ENCODE peak calls at places on chromosome 7, in four cellular contexts. One of them, this sample, is unnamed.

GRCh38 chr7:80588591-80588990 is 49.9 kb upstream of the CD36 start:
- DNase-seq in activated naive CD8-positive, alpha-beta T cell treated with anti-CD3 and anti-CD28 coated beads for 36 hours: no peak
- DNase-seq in AG10803: peak; percentile 37
- DNase-seq in heart left ventricle: no peak
- DNase-seq in this sample: peak; percentile 57

GRCh38 chr7:36691983-36692382 is 32.3 kb downstream of the AOAH start:
- DNase-seq in heart left ventricle: no peak
- DNase-seq in activated naive CD8-positive, alpha-beta T cell treated with anti-CD3 and anti-CD28 coated beads for 36 hours: no peak
- DNase-seq in AG10803: no peak
- DNase-seq in this sample: no peak

GRCh38 chr7:47264021-47264651 is 317.8 kb downstream of the TNS3 start:
- DNase-seq in activated naive CD8-positive, alpha-beta T cell treated with anti-CD3 and anti-CD28 coated beads for 36 hours: no peak
- DNase-seq in AG10803: no peak
- DNase-seq in heart left ventricle: no peak
- DNase-seq in this sample: peak; percentile 52

GRCh38 chr7:158809596-158809995 is 19.7 kb downstream of the ESYT2 start:
- DNase-seq in AG10803: no peak
- DNase-seq in heart left ventricle: no peak
- DNase-seq in activated naive CD8-positive, alpha-beta T cell treated with anti-CD3 and anti-CD28 coated beads for 36 hours: no peak
- DNase-seq in this sample: peak; percentile 53

GRCh38 chr7:3922175-3922635 is 621.2 kb downstream of the SDK1 start:
- DNase-seq in heart left ventricle: peak; percentile 18
- DNase-seq in activated naive CD8-positive, alpha-beta T cell treated with anti-CD3 and anti-CD28 coated beads for 36 hours: no peak
- DNase-seq in AG10803: peak; percentile 62
- DNase-seq in this sample: peak; percentile 97

GRCh38 chr7:137882261-137882668 is 35.5 kb upstream of the DGKI start:
- DNase-seq in activated naive CD8-positive, alpha-beta T cell treated with anti-CD3 and anti-CD28 coated beads for 36 hours: peak; percentile 21
- DNase-seq in AG10803: peak; percentile 98
- DNase-seq in heart left ventricle: no peak
- DNase-seq in this sample: peak; percentile 98

GRCh38 chr7:146892151-146892550 is 775.5 kb downstream of the CNTNAP2 start:
- DNase-seq in activated naive CD8-positive, alpha-beta T cell treated with anti-CD3 and anti-CD28 coated beads for 36 hours: no peak
- DNase-seq in AG10803: no peak
- DNase-seq in heart left ventricle: no peak
- DNase-seq in this sample: no peak

GRCh38 chr7:39761435-39761834 is 138.1 kb downstream of the RALA start:
- DNase-seq in activated naive CD8-positive, alpha-beta T cell treated with anti-CD3 and anti-CD28 coated beads for 36 hours: no peak
- DNase-seq in AG10803: no peak
- DNase-seq in heart left ventricle: no peak
- DNase-seq in this sample: no peak

GRCh38 chr7:95367606-95368005 is 28.6 kb downstream of the PON3 start:
- DNase-seq in AG10803: no peak
- DNase-seq in heart left ventricle: no peak
- DNase-seq in activated naive CD8-positive, alpha-beta T cell treated with anti-CD3 and anti-CD28 coated beads for 36 hours: no peak
- DNase-seq in this sample: no peak

GRCh38 chr7:32670105-32670504 is 174.8 kb downstream of the AVL9 start:
- DNase-seq in activated naive CD8-positive, alpha-beta T cell treated with anti-CD3 and anti-CD28 coated beads for 36 hours: no peak
- DNase-seq in AG10803: peak; percentile 42
- DNase-seq in heart left ventricle: no peak
- DNase-seq in this sample: peak; percentile 90

GRCh38 chr7:133789951-133790350 is 337.2 kb upstream of the LRGUK start:
- DNase-seq in AG10803: peak; percentile 64
- DNase-seq in heart left ventricle: no peak
- DNase-seq in activated naive CD8-positive, alpha-beta T cell treated with anti-CD3 and anti-CD28 coated beads for 36 hours: no peak
- DNase-seq in this sample: peak; percentile 28

GRCh38 chr7:137005873-137006272 is 137.4 kb downstream of the CHRM2 start:
- DNase-seq in activated naive CD8-positive, alpha-beta T cell treated with anti-CD3 and anti-CD28 coated beads for 36 hours: no peak
- DNase-seq in AG10803: no peak
- DNase-seq in heart left ventricle: no peak
- DNase-seq in this sample: no peak

GRCh38 chr7:16130127-16131110 is 290.9 kb downstream of the CRPPA start:
- DNase-seq in heart left ventricle: no peak
- DNase-seq in AG10803: peak; percentile 72
- DNase-seq in activated naive CD8-positive, alpha-beta T cell treated with anti-CD3 and anti-CD28 coated beads for 36 hours: no peak
- DNase-seq in this sample: peak; percentile 55

GRCh38 chr7:27842851-27843250 is 102.9 kb downstream of the TAX1BP1 start:
- DNase-seq in heart left ventricle: no peak
- DNase-seq in activated naive CD8-positive, alpha-beta T cell treated with anti-CD3 and anti-CD28 coated beads for 36 hours: no peak
- DNase-seq in AG10803: no peak
- DNase-seq in this sample: no peak

GRCh38 chr7:69678794-69679103 is 80.5 kb downstream of the AUTS2 start:
- DNase-seq in heart left ventricle: no peak
- DNase-seq in AG10803: no peak
- DNase-seq in activated naive CD8-positive, alpha-beta T cell treated with anti-CD3 and anti-CD28 coated beads for 36 hours: no peak
- DNase-seq in this sample: no peak

GRCh38 chr7:22726345-22726848 is 603 bp upstream of the IL6 start:
- DNase-seq in heart left ventricle: peak; percentile 31
- DNase-seq in activated naive CD8-positive, alpha-beta T cell treated with anti-CD3 and anti-CD28 coated beads for 36 hours: peak; percentile 47
- DNase-seq in AG10803: peak; percentile 85
- DNase-seq in this sample: peak; percentile 87

GRCh38 chr7:29285451-29285807 is 90.9 kb downstream of the CHN2 start:
- DNase-seq in AG10803: peak; percentile 83
- DNase-seq in heart left ventricle: no peak
- DNase-seq in activated naive CD8-positive, alpha-beta T cell treated with anti-CD3 and anti-CD28 coated beads for 36 hours: peak; percentile 55
- DNase-seq in this sample: peak; percentile 92

GRCh38 chr7:91883676-91884362 is 3.3 kb upstream of the MTERF1 start:
- DNase-seq in AG10803: no peak
- DNase-seq in heart left ventricle: no peak
- DNase-seq in activated naive CD8-positive, alpha-beta T cell treated with anti-CD3 and anti-CD28 coated beads for 36 hours: no peak
- DNase-seq in this sample: peak; percentile 63

GRCh38 chr7:50771120-50772002 is 11.3 kb downstream of the GRB10 start:
- DNase-seq in activated naive CD8-positive, alpha-beta T cell treated with anti-CD3 and anti-CD28 coated beads for 36 hours: no peak
- DNase-seq in AG10803: no peak
- DNase-seq in heart left ventricle: no peak
- DNase-seq in this sample: no peak

GRCh38 chr7:19754521-19755116 is 18.8 kb downstream of the TMEM196 start:
- DNase-seq in heart left ventricle: no peak
- DNase-seq in activated naive CD8-positive, alpha-beta T cell treated with anti-CD3 and anti-CD28 coated beads for 36 hours: no peak
- DNase-seq in AG10803: peak; percentile 42
- DNase-seq in this sample: peak; percentile 65